ENCODE peak calls at places on chromosomes 12 and 14, in seven cellular contexts. N, I, A, M, G, U and Y are unnamed samples.
A peak's percentile ranks its signal among the peaks of the same experiment; 100 is the strongest.

GRCh38 chr12:107302649-107303386 is 209.5 kb upstream of the CRY1 start:
- DNase-seq in N (no peak), I (no peak), A (no peak), M (no peak), G (no peak), U (no peak), Y (no peak)

GRCh38 chr14:35133542-35134328 is 11.4 kb downstream of the PRORP start:
- DNase-seq in N (no peak), I (no peak), A (no peak), M (no peak), G (no peak), U (no peak), Y (no peak)

GRCh38 chr12:82832981-82833380 is 146.3 kb downstream of the TMTC2 start:
- DNase-seq in N (no peak), I (no peak), A (no peak), M (no peak), G (no peak), U (no peak), Y (no peak)

GRCh38 chr12:117151195-117152031 is 38.9 kb downstream of the FBXO21 start:
- DNase-seq in N (no peak), I (no peak), A (peak; percentile 88), M (peak; percentile 54), G (peak; percentile 67), U (no peak), Y (peak; percentile 84)

GRCh38 chr12:44839785-44840184 is 36.3 kb downstream of the NELL2 start:
- DNase-seq in N (no peak), I (no peak), A (no peak), M (no peak), G (no peak), U (no peak), Y (no peak)

GRCh38 chr14:68143341-68143807 is 323.8 kb downstream of the RAD51B start:
- DNase-seq in N (peak; percentile 68), I (peak; percentile 62), A (no peak), M (peak; percentile 60), G (no peak), U (peak; percentile 45), Y (peak; percentile 96)

GRCh38 chr12:62640910-62641448 is 174.4 kb downstream of the MON2 start:
- DNase-seq in N (no peak), I (no peak), A (no peak), M (no peak), G (no peak), U (no peak), Y (no peak)

GRCh38 chr12:113239811-113240331 is 18.6 kb downstream of the TPCN1 start:
- DNase-seq in N (no peak), I (peak; percentile 73), A (no peak), M (peak; percentile 28), G (no peak), U (no peak), Y (no peak)

GRCh38 chr12:123971449-123971769 is 1.2 kb downstream of the CCDC92 start:
- DNase-seq in N (no peak), I (no peak), A (no peak), M (no peak), G (no peak), U (no peak), Y (no peak)

GRCh38 chr12:58044966-58045365 is 103.6 kb downstream of the ATP23 start:
- DNase-seq in N (no peak), I (no peak), A (no peak), M (no peak), G (no peak), U (no peak), Y (no peak)

GRCh38 chr14:20001863-20002262 is at the start of gene OR4Q2:
- DNase-seq in N (no peak), I (no peak), A (no peak), M (no peak), G (no peak), U (no peak), Y (no peak)

DNA sequence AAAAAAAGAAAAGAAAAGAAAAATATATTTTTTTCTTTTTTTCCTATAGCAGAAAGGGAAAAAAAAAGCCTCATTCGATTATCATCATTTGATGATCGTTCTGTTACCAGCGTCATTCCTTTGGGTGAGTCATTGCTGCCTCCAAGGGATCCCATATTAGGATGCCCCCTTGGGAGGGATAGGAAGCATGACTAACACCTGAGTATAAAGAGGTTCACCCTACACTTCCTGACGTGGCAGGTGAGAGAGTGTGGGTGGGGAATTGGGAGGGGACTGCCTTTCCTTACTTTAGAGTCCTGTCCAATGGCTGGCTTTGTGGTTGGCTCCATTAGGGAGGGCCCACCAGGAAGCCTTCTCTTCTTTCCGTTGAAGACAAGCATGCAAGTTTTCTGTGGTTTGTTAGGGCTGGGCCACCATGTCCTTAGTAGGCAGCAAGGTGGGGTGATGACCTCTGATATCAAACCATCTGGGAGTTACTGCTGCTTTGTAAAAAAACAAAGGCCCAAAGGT is 56.1 kb upstream of the FUT8 start:
- DNase-seq in N (no peak), I (no peak), A (no peak), M (peak; percentile 47), G (no peak), U (no peak), Y (no peak)
- H3K27ac ChIP-seq in N (no peak overlapping the region), I (no peak overlapping the region), A (no peak overlapping the region), M (no peak overlapping the region), G (no peak overlapping the region), U (no peak overlapping the region), Y (no peak overlapping the region)

GRCh38 chr12:5512585-5512970 is 80.7 kb downstream of the NTF3 start:
- DNase-seq in N (no peak), I (no peak), A (no peak), M (no peak), G (no peak), U (no peak), Y (no peak)

GRCh38 chr12:5513406-5513805 is 81.5 kb downstream of the NTF3 start:
- DNase-seq in N (no peak), I (no peak), A (no peak), M (no peak), G (no peak), U (no peak), Y (no peak)

GRCh38 chr12:5511256-5511643 is 79.3 kb downstream of the NTF3 start:
- DNase-seq in N (no peak), I (no peak), A (no peak), M (no peak), G (no peak), U (no peak), Y (no peak)

GRCh38 chr12:5510251-5510805 is 78.4 kb downstream of the NTF3 start:
- DNase-seq in N (no peak), I (no peak), A (no peak), M (no peak), G (no peak), U (no peak), Y (no peak)

DNA sequence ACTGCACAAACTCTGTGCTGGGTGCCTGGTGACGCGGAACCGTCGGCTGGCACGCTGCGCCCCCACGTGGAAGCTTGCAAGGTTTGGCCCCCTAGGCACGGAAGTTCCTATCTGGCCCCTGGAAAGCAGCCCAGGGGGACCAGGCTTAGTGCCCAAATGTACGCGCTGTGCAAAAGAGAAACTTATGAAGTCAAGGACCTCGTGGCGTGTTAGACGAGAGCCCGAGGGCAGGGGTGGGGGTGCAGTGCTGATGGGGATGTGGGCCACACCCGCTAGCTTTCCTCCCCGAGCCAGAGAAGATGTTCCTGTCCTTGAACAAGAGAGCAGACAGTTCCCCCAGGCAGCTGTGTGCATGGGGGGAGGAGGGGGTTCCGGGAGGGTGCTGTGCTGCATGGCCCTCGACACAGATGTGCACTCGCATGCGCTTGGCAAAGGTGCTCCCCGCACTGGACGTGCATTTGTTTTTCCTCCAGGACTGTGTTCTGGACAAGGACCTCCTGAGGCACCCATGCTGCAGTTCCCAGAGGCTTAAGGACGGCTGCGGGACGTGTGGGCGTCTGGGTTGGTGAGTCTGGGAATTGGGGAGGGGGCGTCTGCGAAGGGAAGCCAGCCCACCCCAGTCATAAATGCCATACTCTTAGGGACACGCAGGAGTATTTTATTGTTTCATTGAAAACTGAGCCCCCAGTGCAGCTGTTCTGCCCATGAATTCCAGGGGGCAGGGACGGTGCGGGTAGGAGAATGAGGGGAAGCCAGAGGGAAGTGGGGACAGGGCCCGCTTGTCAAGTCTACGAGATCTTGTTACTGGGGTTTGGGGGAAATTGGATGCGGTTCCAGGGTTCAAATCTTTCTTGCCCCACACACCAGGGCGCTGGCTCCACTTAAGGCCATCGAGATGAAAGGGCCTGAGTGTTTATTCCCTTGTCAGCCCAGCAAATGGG is 80.0 kb downstream of the NTF3 start:
- DNase-seq in N (no peak), I (no peak), A (peak; percentile 62), M (no peak), G (no peak), U (no peak), Y (peak; percentile 56)
- TF ChIP-seq CTCF in N (no peak), I (no peak), A (peak; percentile 82), M (peak; percentile 20), G (peak; percentile 48), U (no peak), Y (peak; percentile 59)

DNA sequence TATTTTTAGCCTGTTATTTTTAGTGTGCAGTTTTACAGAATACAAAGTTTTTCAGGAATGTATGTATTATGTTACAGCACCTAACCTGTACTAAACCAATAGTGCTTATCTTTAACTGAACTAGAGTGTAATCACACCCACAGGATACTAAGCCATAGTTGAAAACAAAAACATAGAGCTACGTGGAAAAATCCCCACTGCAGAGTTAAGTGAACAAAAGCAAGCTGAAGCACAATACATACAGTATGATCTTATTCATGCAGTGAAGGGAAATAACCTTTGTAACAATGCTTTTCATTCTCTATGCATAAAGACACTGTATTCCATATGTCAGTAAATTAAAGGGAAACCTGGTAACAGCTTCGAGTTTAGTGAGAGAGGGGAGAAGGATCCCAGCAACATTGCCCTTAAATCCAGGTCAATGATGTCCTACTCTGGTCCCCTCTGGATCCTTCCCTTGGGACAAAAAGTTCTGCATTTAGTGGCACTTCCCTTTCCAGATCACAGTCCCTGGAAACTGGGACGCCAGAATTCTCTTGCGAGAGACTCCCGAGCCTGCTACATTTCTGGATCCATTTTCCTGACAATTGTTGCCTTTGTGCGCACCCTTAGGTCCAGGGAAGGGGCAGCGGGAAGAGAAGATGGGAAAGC is 121.3 kb upstream of the CCND2 start:
- DNase-seq in N (no peak), I (no peak), A (no peak), M (no peak), G (no peak), U (no peak), Y (no peak)
- H3K27ac ChIP-seq in N (no peak overlapping the region), I (no peak overlapping the region), A (no peak overlapping the region), M (peak overlapping the region; percentile 74), G (no peak overlapping the region), U (no peak overlapping the region), Y (no peak overlapping the region)

GRCh38 chr14:59895721-59896120 is 24.2 kb upstream of the LRRC9 start:
- DNase-seq in N (no peak), I (no peak), A (no peak), M (no peak), G (no peak), U (no peak), Y (no peak)

GRCh38 chr14:59900536-59900935 is 19.4 kb upstream of the LRRC9 start:
- DNase-seq in N (no peak), I (no peak), A (no peak), M (no peak), G (no peak), U (no peak), Y (no peak)

DNA sequence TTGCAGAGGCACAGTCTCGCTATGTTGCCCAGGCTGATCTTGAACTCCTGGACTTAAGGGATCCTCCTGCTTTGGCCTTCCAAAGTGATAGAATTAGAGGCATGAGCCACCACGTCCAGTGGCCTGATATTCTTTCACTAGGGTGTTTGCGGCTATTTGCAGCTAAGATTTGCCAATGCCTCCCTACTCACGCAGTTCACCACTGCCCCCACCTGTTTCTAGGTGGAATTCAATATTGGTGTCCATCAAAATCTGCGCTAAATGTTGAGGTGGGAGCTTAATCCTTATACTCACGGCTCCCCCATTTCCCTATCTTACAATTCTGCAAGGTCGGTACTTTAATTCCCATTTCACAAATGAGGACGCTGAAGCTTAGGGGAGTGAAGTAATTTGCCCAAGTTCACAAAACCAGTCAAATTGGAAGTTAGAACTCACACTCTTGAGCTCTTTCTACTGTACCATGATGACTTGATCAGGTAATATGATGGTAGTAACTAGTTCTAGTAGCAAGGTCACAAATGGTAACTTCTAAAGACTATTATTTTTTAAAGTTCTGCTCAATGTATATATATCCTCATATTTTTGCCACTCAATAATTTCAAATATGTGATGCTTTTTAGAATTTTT is 22.1 kb upstream of the LRRC9 start:
- DNase-seq in N (no peak), I (no peak), A (peak; percentile 74), M (no peak), G (no peak), U (no peak), Y (peak; percentile 59)
- TF ChIP-seq CTCF in N (no peak), I (no peak), A (peak; percentile 74), M (peak; percentile 32), G (peak; percentile 48), U (no peak), Y (peak; percentile 54)